ENCODE peak calls at places on chromosomes 2 and 18, in four cellular contexts. A is CD4-positive, alpha-beta T cell; C is upper lobe of left lung; H is lower leg skin. D is an unnamed sample.
A peak's percentile ranks its signal among the peaks of the same experiment; 100 is the strongest.

GRCh38 chr2:55049794-55050132 is 488 bp downstream of the RTN4 start:
- DNase-seq in C (peak; percentile 92), H (no peak), A (no peak), D (no peak)

GRCh38 chr2:147177449-147177848 is 667.4 kb upstream of the ACVR2A start:
- DNase-seq in A (no peak), C (no peak), H (no peak), D (no peak)

GRCh38 chr2:233047206-233047605 is 12.9 kb upstream of the INPP5D start:
- DNase-seq in H (no peak), A (no peak), C (no peak), D (no peak)

GRCh38 chr2:44398243-44398897 is 36.6 kb downstream of the CAMKMT start:
- DNase-seq in C (no peak), A (no peak), H (no peak), D (no peak)

GRCh38 chr2:195674491-195675226 is 17.6 kb downstream of the SLC39A10 start:
- DNase-seq in A (no peak), C (no peak), H (no peak), D (no peak)

GRCh38 chr2:113173563-113174368 is at the start of gene PSD4:
- DNase-seq in C (peak; percentile 59), A (peak; percentile 86), H (peak; percentile 44), D (no peak)

GRCh38 chr2:171136024-171136423 is 24.7 kb downstream of the TLK1 start:
- DNase-seq in C (no peak), H (no peak), A (no peak), D (no peak)

GRCh38 chr2:229342376-229342775 is 71.3 kb upstream of the PID1 start:
- DNase-seq in H (no peak), C (peak; percentile 54), A (no peak), D (peak; percentile 23)

GRCh38 chr2:159572459-159572858 is 43.9 kb downstream of the BAZ2B start:
- DNase-seq in H (no peak), A (no peak), C (no peak), D (no peak)

GRCh38 chr2:209431701-209432100 is 7.9 kb downstream of the MAP2 start:
- DNase-seq in H (peak; percentile 33), C (no peak), A (no peak), D (no peak)

GRCh38 chr2:42369551-42370229 is 8.7 kb upstream of the COX7A2L start:
- DNase-seq in A (no peak), C (no peak), H (no peak), D (no peak)

GRCh38 chr2:74831693-74832530 is 2.0 kb upstream of the HK2 start:
- DNase-seq in A (no peak), H (no peak), C (no peak), D (no peak)

GRCh38 chr2:43192039-43192438 is 34.4 kb downstream of the ZFP36L2 start:
- DNase-seq in H (no peak), C (no peak), A (no peak), D (no peak)

GRCh38 chr2:201881382-201881720 is 75.0 kb downstream of the CDK15 start:
- DNase-seq in C (no peak), H (no peak), A (no peak), D (no peak)

GRCh38 chr2:98295721-98296414 is 50.4 kb upstream of the CNGA3 start:
- DNase-seq in A (no peak), H (no peak), C (peak; percentile 47), D (no peak)

GRCh38 chr2:86298411-86299390 is 38.7 kb downstream of the REEP1 start:
- DNase-seq in C (no peak), A (no peak), H (no peak), D (no peak)

GRCh38 chr2:132669854-132670103 is 226 bp downstream of the LYPD1 start:
- DNase-seq in H (no peak), A (no peak), C (no peak), D (peak; percentile 37)

GRCh38 chr2:85514323-85514722 is 24.6 kb upstream of the MAT2A start:
- DNase-seq in C (no peak), A (no peak), H (no peak), D (no peak)

GRCh38 chr2:134195341-134195740 is 58.5 kb upstream of the MGAT5 start:
- DNase-seq in A (no peak), H (no peak), C (no peak), D (no peak)

GRCh38 chr2:37880546-37880945 is 44.5 kb upstream of the RMDN2 start:
- DNase-seq in H (no peak), A (no peak), C (no peak), D (no peak)
- TF ChIP-seq CTCF in H (no peak), A (no peak), C (no peak), D (no peak)

GRCh38 chr2:64615844-64616536 is 37.7 kb downstream of the SERTAD2 start:
- DNase-seq in H (no peak), C (no peak), A (no peak), D (no peak)
- TF ChIP-seq CTCF in H (no peak), C (no peak), A (no peak), D (no peak)

GRCh38 chr18:9055185-9055584 is 47.3 kb upstream of the NDUFV2 start:
- DNase-seq in C (no peak), A (no peak), H (no peak), D (no peak)
- TF ChIP-seq CTCF in C (no peak), A (no peak), H (no peak), D (no peak)

DNA sequence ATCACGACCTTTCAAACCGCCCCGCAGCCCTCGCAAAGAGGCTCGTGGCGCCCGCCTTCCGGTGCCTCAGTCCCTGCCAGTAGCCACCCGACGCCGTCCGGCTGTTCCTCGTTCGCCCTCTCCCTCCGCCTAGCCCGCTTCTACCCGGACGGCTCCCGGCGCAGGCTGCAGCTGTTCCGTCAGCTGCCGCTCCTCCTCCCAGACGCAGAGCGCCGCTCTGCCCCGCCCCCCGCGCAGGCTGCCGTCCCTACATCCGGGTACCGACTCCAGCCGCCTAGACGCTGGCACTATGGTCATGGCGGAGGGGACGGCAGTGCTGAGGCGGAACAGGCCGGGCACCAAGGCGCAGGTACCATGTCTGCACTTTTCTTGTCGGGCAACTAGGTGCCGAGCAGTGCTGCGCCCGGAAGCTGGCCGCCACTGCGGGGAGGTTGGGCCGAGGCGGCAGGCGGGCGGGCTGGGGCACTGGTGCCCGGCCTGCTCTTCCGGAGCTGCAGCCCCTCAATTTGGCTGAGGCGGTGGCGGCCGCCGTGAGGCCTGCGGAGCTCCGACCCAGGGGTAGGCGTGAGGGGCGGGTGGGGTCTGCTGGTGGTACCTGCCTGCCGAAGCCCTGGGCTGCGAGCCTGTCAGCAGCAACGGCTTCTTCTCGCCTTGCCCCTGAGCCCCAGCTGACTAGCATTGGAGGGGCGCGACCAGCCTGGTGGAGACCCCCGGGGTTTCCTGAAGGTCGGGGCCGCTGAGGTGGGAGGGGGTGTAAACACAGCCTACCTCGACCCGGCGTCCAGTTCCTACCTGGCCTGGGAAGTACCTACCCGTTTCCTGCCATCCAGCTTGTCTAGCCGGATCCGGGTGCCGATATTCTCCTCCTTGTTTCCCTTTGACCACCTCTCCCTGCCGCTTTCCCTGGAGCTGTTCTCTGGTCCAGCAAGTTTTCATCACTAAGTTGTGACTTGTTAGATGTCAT is at the start of gene MOB4:
- DNase-seq in H (peak; percentile 90), A (peak; percentile 91), C (peak; percentile 99), D (peak; percentile 96)
- TF ChIP-seq CTCF in H (no peak), A (no peak), C (peak; percentile 62), D (no peak)

GRCh38 chr18:80196528-80197320 is 50.6 kb downstream of the PARD6G start:
- DNase-seq in H (peak; percentile 16), C (peak; percentile 35), A (no peak), D (no peak)

GRCh38 chr18:80198391-80198790 is 48.9 kb downstream of the PARD6G start:
- DNase-seq in A (no peak), H (peak; percentile 10), C (no peak), D (no peak)

GRCh38 chr18:80198994-80199748 is 48.1 kb downstream of the PARD6G start:
- DNase-seq in A (no peak), C (no peak), H (peak; percentile 7), D (no peak)

GRCh38 chr18:80194874-80195570 is 52.3 kb downstream of the PARD6G start:
- DNase-seq in H (no peak), A (no peak), C (no peak), D (no peak)

DNA sequence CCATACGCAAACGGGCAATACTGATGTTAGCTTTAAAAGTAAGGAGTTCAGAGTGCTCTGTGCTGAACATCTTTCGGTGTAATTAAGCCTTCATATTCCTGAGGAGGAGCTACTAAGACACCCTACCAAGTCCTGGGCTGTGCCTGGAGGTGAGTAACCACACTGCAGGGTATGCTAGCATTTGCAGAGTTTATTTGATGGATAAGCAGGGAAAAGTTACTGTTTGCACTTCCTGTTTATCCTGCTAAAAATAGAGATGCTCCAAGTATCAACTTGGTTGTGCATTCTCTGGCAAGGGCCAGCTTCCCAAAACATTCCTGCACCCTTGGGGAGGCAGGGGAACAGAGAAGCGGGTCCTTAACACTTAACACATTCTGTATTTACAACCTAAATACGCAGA is 49.8 kb downstream of the PARD6G start:
- DNase-seq in A (no peak), C (no peak), H (peak; percentile 11), D (no peak)
- TF ChIP-seq CTCF in A (no peak), C (no peak), H (no peak), D (no peak)

DNA sequence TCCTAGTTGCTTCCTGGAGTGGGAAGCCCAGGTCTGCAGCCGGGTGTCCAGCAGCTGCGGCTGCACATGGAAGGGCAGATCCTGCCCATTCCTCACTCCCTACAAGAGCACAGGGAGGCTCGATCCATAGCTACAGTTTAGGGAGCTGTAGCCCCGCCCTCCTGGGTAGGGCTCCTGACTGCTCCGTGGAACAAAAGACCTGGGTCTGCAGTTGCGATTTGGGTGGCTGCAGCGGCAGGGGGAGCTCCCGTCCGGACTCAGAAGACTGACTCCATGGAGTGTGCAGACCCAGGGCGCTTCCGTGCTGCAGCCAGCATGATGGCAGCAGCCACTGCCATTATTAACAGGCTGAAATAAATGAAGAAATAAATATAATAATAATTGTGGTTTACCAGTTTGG is 157.3 kb downstream of the CTNNA2 start:
- DNase-seq in A (no peak), C (peak; percentile 22), H (no peak), D (peak; percentile 47)
- TF ChIP-seq CTCF in A (no peak), C (no peak), H (no peak), D (peak; percentile 34)

GRCh38 chr2:238139141-238139840 is 823 bp downstream of the KLHL30 start:
- DNase-seq in C (peak; percentile 85), A (no peak), H (no peak), D (no peak)
- TF ChIP-seq CTCF in C (peak; percentile 32), A (peak; percentile 35), H (no peak), D (peak; percentile 62)

GRCh38 chr2:138476940-138477339 is 24.6 kb upstream of the SPOPL start:
- DNase-seq in A (no peak), C (no peak), H (no peak), D (no peak)
- TF ChIP-seq CTCF in A (no peak), C (no peak), H (no peak), D (peak; percentile 21)

GRCh38 chr18:55275042-55275897 is 312.7 kb downstream of the TCF4 start:
- DNase-seq in A (no peak), C (no peak), H (no peak), D (no peak)
- TF ChIP-seq CTCF in A (no peak), C (no peak), H (no peak), D (no peak)

D was measured in progenitor cell of endocrine pancreas.